ENCODE peak calls at places on chromosome 22, in six cellular contexts. One of them, this sample, is unnamed.

GRCh38 chr22:44202261-44202789 is 21.6 kb downstream of the PARVG start:
- DNase-seq in A549: no peak
- DNase-seq in sigmoid colon: peak; percentile 42
- DNase-seq in left ventricle myocardium inferior: no peak
- DNase-seq in IMR-90: peak; percentile 90
- DNase-seq in kidney: no peak
- DNase-seq in this sample: no peak

GRCh38 chr22:20551805-20552449 is 44.5 kb downstream of the MED15 start:
- DNase-seq in left ventricle myocardium inferior: no peak
- DNase-seq in IMR-90: no peak
- DNase-seq in kidney: no peak
- DNase-seq in A549: no peak
- DNase-seq in sigmoid colon: peak; percentile 79
- DNase-seq in this sample: peak; percentile 85

GRCh38 chr22:28989484-28989883 is 72.1 kb downstream of the C22orf31 start:
- DNase-seq in kidney: peak; percentile 72
- DNase-seq in IMR-90: no peak
- DNase-seq in left ventricle myocardium inferior: no peak
- DNase-seq in A549: no peak
- DNase-seq in sigmoid colon: peak; percentile 66
- DNase-seq in this sample: no peak

GRCh38 chr22:46824348-46824909 is 62.0 kb downstream of the TBC1D22A start:
- DNase-seq in A549: no peak
- DNase-seq in sigmoid colon: no peak
- DNase-seq in left ventricle myocardium inferior: no peak
- DNase-seq in kidney: peak; percentile 31
- DNase-seq in IMR-90: no peak
- DNase-seq in this sample: peak; percentile 50

GRCh38 chr22:46027219-46028068 is 50.5 kb upstream of the WNT7B start:
- DNase-seq in A549: no peak
- DNase-seq in kidney: peak; percentile 91
- DNase-seq in sigmoid colon: peak; percentile 80
- DNase-seq in IMR-90: no peak
- DNase-seq in left ventricle myocardium inferior: peak; percentile 74
- DNase-seq in this sample: peak; percentile 79

GRCh38 chr22:35219012-35219411 is 38.3 kb upstream of the HMGXB4 start:
- DNase-seq in left ventricle myocardium inferior: no peak
- DNase-seq in kidney: no peak
- DNase-seq in IMR-90: peak; percentile 69
- DNase-seq in A549: peak; percentile 17
- DNase-seq in sigmoid colon: no peak
- DNase-seq in this sample: no peak

GRCh38 chr22:46777609-46777970 is 15.1 kb downstream of the TBC1D22A start:
- DNase-seq in IMR-90: no peak
- DNase-seq in sigmoid colon: no peak
- DNase-seq in A549: no peak
- DNase-seq in left ventricle myocardium inferior: peak; percentile 55
- DNase-seq in kidney: peak; percentile 84
- DNase-seq in this sample: no peak

GRCh38 chr22:31969789-31970489 is 25.6 kb downstream of the YWHAH start:
- DNase-seq in sigmoid colon: peak; percentile 71
- DNase-seq in A549: peak; percentile 76
- DNase-seq in IMR-90: peak; percentile 66
- DNase-seq in kidney: peak; percentile 85
- DNase-seq in left ventricle myocardium inferior: peak; percentile 29
- DNase-seq in this sample: no peak

GRCh38 chr22:46088541-46089311 is 61.6 kb upstream of the PPARA start:
- DNase-seq in IMR-90: peak; percentile 64
- DNase-seq in A549: no peak
- DNase-seq in sigmoid colon: peak; percentile 83
- DNase-seq in left ventricle myocardium inferior: peak; percentile 60
- DNase-seq in kidney: peak; percentile 85
- DNase-seq in this sample: peak; percentile 86

GRCh38 chr22:45273452-45274075 is 11.2 kb upstream of the UPK3A start:
- DNase-seq in sigmoid colon: no peak
- DNase-seq in IMR-90: no peak
- DNase-seq in kidney: no peak
- DNase-seq in left ventricle myocardium inferior: no peak
- DNase-seq in A549: no peak
- DNase-seq in this sample: no peak

GRCh38 chr22:48089601-48090331 is 1327.3 kb downstream of the TBC1D22A start:
- DNase-seq in kidney: peak; percentile 88
- DNase-seq in left ventricle myocardium inferior: peak; percentile 44
- DNase-seq in A549: no peak
- DNase-seq in sigmoid colon: peak; percentile 86
- DNase-seq in IMR-90: no peak
- DNase-seq in this sample: peak; percentile 61

GRCh38 chr22:38755155-38755910 is 465 bp downstream of the SUN2 start:
- DNase-seq in kidney: peak; percentile 99
- DNase-seq in IMR-90: peak; percentile 48
- DNase-seq in A549: peak; percentile 73
- DNase-seq in sigmoid colon: peak; percentile 96
- DNase-seq in left ventricle myocardium inferior: peak; percentile 95
- DNase-seq in this sample: peak; percentile 98

GRCh38 chr22:23754220-23754919 is at the start of gene VPREB3:
- DNase-seq in left ventricle myocardium inferior: no peak
- DNase-seq in sigmoid colon: no peak
- DNase-seq in kidney: no peak
- DNase-seq in IMR-90: no peak
- DNase-seq in A549: no peak
- DNase-seq in this sample: no peak

GRCh38 chr22:44085743-44086741 is 61.9 kb downstream of the PARVB start:
- DNase-seq in IMR-90: peak; percentile 53
- DNase-seq in left ventricle myocardium inferior: peak; percentile 81
- DNase-seq in A549: peak; percentile 75
- DNase-seq in sigmoid colon: peak; percentile 90
- DNase-seq in kidney: no peak
- DNase-seq in this sample: no peak

GRCh38 chr22:28198692-28199091 is 279.6 kb upstream of the PITPNB start:
- DNase-seq in IMR-90: no peak
- DNase-seq in kidney: no peak
- DNase-seq in sigmoid colon: no peak
- DNase-seq in left ventricle myocardium inferior: no peak
- DNase-seq in A549: no peak
- DNase-seq in this sample: no peak

GRCh38 chr22:20110359-20110985 is 5.4 kb upstream of the RANBP1 start:
- DNase-seq in sigmoid colon: no peak
- DNase-seq in left ventricle myocardium inferior: peak; percentile 7
- DNase-seq in kidney: peak; percentile 62
- DNase-seq in A549: no peak
- DNase-seq in IMR-90: no peak
- DNase-seq in this sample: no peak

GRCh38 chr22:43849731-43850130 is 12.6 kb downstream of the SULT4A1 start:
- DNase-seq in kidney: peak; percentile 52
- DNase-seq in left ventricle myocardium inferior: no peak
- DNase-seq in IMR-90: no peak
- DNase-seq in A549: no peak
- DNase-seq in sigmoid colon: peak; percentile 29
- DNase-seq in this sample: peak; percentile 66

GRCh38 chr22:35380013-35380412 is 883 bp upstream of the HMOX1 start:
- DNase-seq in left ventricle myocardium inferior: no peak
- DNase-seq in kidney: no peak
- DNase-seq in IMR-90: peak; percentile 17
- DNase-seq in A549: no peak
- DNase-seq in sigmoid colon: no peak
- DNase-seq in this sample: no peak

GRCh38 chr22:43704051-43704450 is 108.1 kb downstream of the EFCAB6 start:
- DNase-seq in IMR-90: no peak
- DNase-seq in A549: no peak
- DNase-seq in kidney: no peak
- DNase-seq in sigmoid colon: no peak
- DNase-seq in left ventricle myocardium inferior: no peak
- DNase-seq in this sample: no peak

GRCh38 chr22:42881982-42882656 is 25.0 kb upstream of the ARFGAP3 start:
- DNase-seq in kidney: no peak
- DNase-seq in A549: no peak
- DNase-seq in sigmoid colon: no peak
- DNase-seq in left ventricle myocardium inferior: no peak
- DNase-seq in IMR-90: no peak
- DNase-seq in this sample: no peak

GRCh38 chr22:35220221-35220620 is 37.1 kb upstream of the HMGXB4 start:
- DNase-seq in kidney: no peak
- DNase-seq in A549: no peak
- DNase-seq in IMR-90: no peak
- DNase-seq in sigmoid colon: no peak
- DNase-seq in left ventricle myocardium inferior: no peak
- DNase-seq in this sample: no peak

GRCh38 chr22:49783926-49784629 is 43.6 kb downstream of the BRD1 start:
- DNase-seq in kidney: peak; percentile 56
- DNase-seq in IMR-90: no peak
- DNase-seq in left ventricle myocardium inferior: peak; percentile 8
- DNase-seq in sigmoid colon: peak; percentile 26
- DNase-seq in A549: no peak
- DNase-seq in this sample: no peak

GRCh38 chr22:49786976-49787843 is 40.5 kb downstream of the BRD1 start:
- DNase-seq in kidney: peak; percentile 62
- DNase-seq in IMR-90: no peak
- DNase-seq in left ventricle myocardium inferior: peak; percentile 16
- DNase-seq in A549: no peak
- DNase-seq in sigmoid colon: no peak
- DNase-seq in this sample: no peak

GRCh38 chr22:49784630-49784971 is 43.1 kb downstream of the BRD1 start:
- DNase-seq in sigmoid colon: no peak
- DNase-seq in A549: no peak
- DNase-seq in kidney: peak; percentile 35
- DNase-seq in IMR-90: no peak
- DNase-seq in left ventricle myocardium inferior: no peak
- DNase-seq in this sample: no peak

GRCh38 chr22:49784987-49785614 is 42.6 kb downstream of the BRD1 start:
- DNase-seq in left ventricle myocardium inferior: no peak
- DNase-seq in sigmoid colon: no peak
- DNase-seq in A549: no peak
- DNase-seq in IMR-90: no peak
- DNase-seq in kidney: peak; percentile 67
- DNase-seq in this sample: no peak

DNA sequence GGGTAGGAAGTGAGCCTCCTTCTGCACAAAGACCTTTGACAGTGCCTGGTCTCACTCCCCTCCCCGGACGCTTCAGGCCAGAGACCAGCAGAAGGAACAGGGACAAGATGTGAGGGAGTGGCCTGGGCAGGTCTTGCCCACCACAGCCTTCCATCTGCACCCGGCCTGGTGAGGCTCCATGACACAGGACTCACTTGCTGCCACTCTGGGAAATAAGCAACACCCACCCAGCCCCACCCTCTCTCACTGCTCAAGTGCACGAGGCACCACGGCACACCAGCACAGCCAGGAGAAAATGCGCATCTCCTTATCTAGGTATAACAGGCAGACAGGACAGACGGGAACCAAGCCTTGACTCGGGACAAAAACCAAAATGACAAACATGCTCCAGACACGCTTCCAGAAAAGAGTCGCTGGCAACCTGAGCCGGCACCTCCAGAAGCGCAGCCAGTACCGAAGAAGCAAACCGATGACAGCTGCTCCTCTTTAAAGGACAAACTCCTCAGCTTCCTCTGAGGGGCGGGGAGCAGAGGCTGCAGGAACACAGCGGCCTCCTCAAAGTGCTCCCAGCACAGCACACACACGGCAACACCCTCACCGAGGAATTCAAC is 41.7 kb downstream of the BRD1 start:
- DNase-seq in kidney: peak; percentile 30
- DNase-seq in A549: no peak
- DNase-seq in left ventricle myocardium inferior: peak; percentile 13
- DNase-seq in sigmoid colon: no peak
- DNase-seq in IMR-90: no peak
- DNase-seq in this sample: no peak
- H3K27ac ChIP-seq in kidney: no peak overlapping the region
- H3K27ac ChIP-seq in A549: no peak overlapping the region
- H3K27ac ChIP-seq in left ventricle myocardium inferior: peak overlapping the region; percentile 34
- H3K27ac ChIP-seq in sigmoid colon: peak overlapping the region; percentile 0
- H3K27ac ChIP-seq in IMR-90: no peak overlapping the region
- H3K27ac ChIP-seq in this sample: no peak overlapping the region

DNA sequence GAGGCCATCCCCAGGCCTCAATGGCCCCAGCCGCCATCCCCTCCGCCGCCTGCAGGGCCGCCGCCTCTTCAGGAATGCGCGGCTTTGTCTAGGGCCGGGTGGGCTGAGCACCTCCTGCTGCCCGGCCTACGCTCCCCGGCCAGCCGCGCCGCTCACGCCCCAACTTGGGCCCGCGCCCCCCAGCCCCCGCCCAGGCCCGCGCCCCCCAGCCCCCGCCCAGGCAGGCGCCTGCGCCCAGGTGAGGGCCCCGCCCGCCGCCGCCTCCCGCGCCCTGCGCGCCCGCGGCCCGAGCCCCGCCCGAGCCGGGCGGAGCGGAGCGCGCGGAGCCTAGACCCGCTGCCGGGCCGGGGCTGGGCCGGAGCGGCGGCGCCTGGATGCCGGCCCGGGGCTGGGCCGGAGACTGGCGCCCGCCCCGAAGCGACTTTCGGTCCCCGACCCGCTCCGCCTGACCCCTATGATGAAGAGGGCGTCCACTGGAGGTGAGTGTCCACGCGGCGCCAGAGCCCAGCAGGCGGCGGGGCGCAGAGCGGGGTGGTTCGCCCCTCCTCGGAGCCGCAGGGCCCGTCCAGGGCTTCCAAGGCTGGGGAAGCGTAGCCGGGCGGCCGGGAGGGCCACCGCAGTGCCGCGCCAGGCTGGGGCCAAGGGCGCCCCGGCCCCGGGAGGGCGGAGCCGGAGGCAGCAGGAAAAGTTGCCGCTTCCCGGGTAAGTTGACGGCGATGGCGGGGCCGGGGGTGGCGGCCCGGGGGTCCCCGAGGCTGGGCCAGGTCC is 34.3 kb upstream of the PRODH start:
- DNase-seq in kidney: peak; percentile 75
- DNase-seq in IMR-90: no peak
- DNase-seq in sigmoid colon: no peak
- DNase-seq in left ventricle myocardium inferior: no peak
- DNase-seq in A549: peak; percentile 34
- DNase-seq in this sample: no peak
- TF ChIP-seq CTCF in kidney: peak; percentile 12
- TF ChIP-seq CTCF in IMR-90: no peak
- TF ChIP-seq CTCF in sigmoid colon: no peak
- TF ChIP-seq CTCF in left ventricle myocardium inferior: no peak
- TF ChIP-seq CTCF in A549: no peak
- TF ChIP-seq CTCF in this sample: no peak

GRCh38 chr22:26513852-26514251 is 1.6 kb upstream of the TFIP11 start:
- DNase-seq in kidney: no peak
- DNase-seq in left ventricle myocardium inferior: no peak
- DNase-seq in A549: no peak
- DNase-seq in IMR-90: no peak
- DNase-seq in sigmoid colon: no peak
- DNase-seq in this sample: no peak
- H3K4me3 ChIP-seq in kidney: no peak overlapping the region
- H3K4me3 ChIP-seq in left ventricle myocardium inferior: no peak overlapping the region
- H3K4me3 ChIP-seq in A549: no peak overlapping the region
- H3K4me3 ChIP-seq in IMR-90: no peak overlapping the region
- H3K4me3 ChIP-seq in sigmoid colon: no peak overlapping the region
- H3K4me3 ChIP-seq in this sample: no peak overlapping the region

DNA sequence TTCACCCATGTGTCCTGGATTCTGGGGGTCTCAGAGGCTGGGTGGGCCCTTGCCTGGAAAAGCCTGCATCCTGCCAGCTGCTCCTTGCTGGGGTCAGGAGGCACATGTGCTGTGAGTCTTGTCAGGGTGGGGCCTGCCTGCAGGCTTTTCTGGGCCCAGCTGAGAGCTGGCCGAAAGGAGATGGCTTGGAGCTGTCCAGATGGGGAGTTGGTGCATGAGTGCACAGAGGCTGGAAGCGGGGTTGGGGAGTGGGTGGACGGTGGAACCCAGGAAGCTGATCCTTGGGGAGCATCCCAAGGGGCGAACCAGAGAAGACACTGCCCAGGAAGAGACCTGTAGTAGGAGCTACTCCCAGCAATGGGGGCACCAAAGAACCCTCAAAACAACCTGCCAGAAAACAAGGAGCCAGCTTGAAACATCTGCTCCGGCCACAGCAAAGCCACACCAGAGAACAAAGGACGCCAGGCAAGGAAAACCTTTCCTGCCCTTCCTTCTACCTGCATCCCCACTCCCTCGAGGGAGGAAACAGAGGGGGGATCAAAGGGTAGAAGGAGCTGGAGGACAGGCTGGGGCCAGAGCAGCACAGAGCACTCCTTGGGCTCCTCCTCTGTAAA is 8.2 kb upstream of the KCTD17 start:
- DNase-seq in left ventricle myocardium inferior: no peak
- DNase-seq in kidney: no peak
- DNase-seq in sigmoid colon: no peak
- DNase-seq in A549: no peak
- DNase-seq in IMR-90: no peak
- DNase-seq in this sample: no peak
- H3K27ac ChIP-seq in left ventricle myocardium inferior: no peak overlapping the region
- H3K27ac ChIP-seq in kidney: no peak overlapping the region
- H3K27ac ChIP-seq in sigmoid colon: no peak overlapping the region
- H3K27ac ChIP-seq in A549: peak overlapping the region; percentile 84
- H3K27ac ChIP-seq in IMR-90: no peak overlapping the region
- H3K27ac ChIP-seq in this sample: no peak overlapping the region